ENCODE peak calls at places on chromosomes 5 and 9, in seven cellular contexts. E is NCI-H460, V is mesendoderm, Z is Calu3, W is NCI-H2081, D is globus pallidus, N is astrocyte of the spinal cord. F is an unnamed sample.
A peak's percentile ranks its signal among the peaks of the same experiment; 100 is the strongest.

GRCh38 chr9:114606597-114607207 is 4.4 kb upstream of the TMEM268 start:
- DNase-seq in E (no peak), V (no peak), Z (no peak), W (no peak), D (no peak), N (peak; percentile 52), F (no peak)

GRCh38 chr5:6081727-6082210 is 296.6 kb downstream of the MED10 start:
- DNase-seq in E (no peak), V (no peak), Z (no peak), W (peak; percentile 30), D (no peak), N (no peak), F (no peak)

GRCh38 chr5:133939668-133940067 is 28.8 kb downstream of the C5orf15 start:
- DNase-seq in E (no peak), V (peak; percentile 29), Z (no peak), W (no peak), D (no peak), N (no peak), F (no peak)

GRCh38 chr9:32426278-32426939 is 42.0 kb downstream of the ACO1 start:
- DNase-seq in E (no peak), V (no peak), Z (peak; percentile 49), W (no peak), D (peak; percentile 64), N (peak; percentile 87), F (peak; percentile 95)

GRCh38 chr5:171309526-171310333 is 682 bp downstream of the TLX3 start:
- DNase-seq in E (no peak), V (peak; percentile 76), Z (peak; percentile 74), W (no peak), D (no peak), N (no peak), F (peak; percentile 7)

GRCh38 chr9:92176068-92176799 is 61.0 kb upstream of the SPTLC1 start:
- DNase-seq in E (no peak), V (peak; percentile 48), Z (no peak), W (no peak), D (no peak), N (no peak), F (no peak)

GRCh38 chr9:112299514-112299913 is 33.9 kb downstream of the PTBP3 start:
- DNase-seq in E (no peak), V (no peak), Z (no peak), W (no peak), D (no peak), N (peak; percentile 35), F (no peak)

GRCh38 chr5:65483474-65484346 is 2.0 kb upstream of the ADAMTS6 start:
- DNase-seq in E (peak; percentile 76), V (peak; percentile 79), Z (no peak), W (peak; percentile 4), D (peak; percentile 78), N (peak; percentile 82), F (peak; percentile 72)

GRCh38 chr9:4590430-4591122 is 71.5 kb upstream of the PLPP6 start:
- DNase-seq in E (no peak), V (peak; percentile 63), Z (no peak), W (no peak), D (no peak), N (no peak), F (no peak)

GRCh38 chr5:137085206-137085605 is 413.9 kb downstream of the SPOCK1 start:
- DNase-seq in E (no peak), V (no peak), Z (no peak), W (no peak), D (no peak), N (no peak), F (no peak)

GRCh38 chr5:180469586-180469865 is 24.7 kb upstream of the CNOT6 start:
- DNase-seq in E (no peak), V (no peak), Z (no peak), W (no peak), D (no peak), N (no peak), F (no peak)

GRCh38 chr5:138468133-138468965 is 3.1 kb downstream of the EGR1 start:
- DNase-seq in E (no peak), V (no peak), Z (no peak), W (no peak), D (no peak), N (peak; percentile 30), F (no peak)

GRCh38 chr9:72151099-72151498 is 1.9 kb downstream of the GDA start:
- DNase-seq in E (no peak), V (no peak), Z (no peak), W (no peak), D (no peak), N (no peak), F (peak; percentile 62)

GRCh38 chr9:68426755-68427154 is 70.3 kb downstream of the PGM5 start:
- DNase-seq in E (no peak), V (no peak), Z (no peak), W (no peak), D (no peak), N (no peak), F (no peak)

GRCh38 chr9:18785604-18786003 is 247.4 kb downstream of the SAXO1 start:
- DNase-seq in E (no peak), V (no peak), Z (no peak), W (no peak), D (no peak), N (no peak), F (no peak)

GRCh38 chr5:170606939-170607338 is 103.1 kb downstream of the KCNIP1 start:
- DNase-seq in E (no peak), V (no peak), Z (no peak), W (no peak), D (no peak), N (no peak), F (no peak)

GRCh38 chr9:31089822-31090221 is 1294.6 kb upstream of the ACO1 start:
- DNase-seq in E (no peak), V (no peak), Z (peak; percentile 4), W (no peak), D (no peak), N (peak; percentile 80), F (no peak)

GRCh38 chr5:173315495-173316352 is 12.5 kb downstream of the STC2 start:
- DNase-seq in E (peak; percentile 65), V (peak; percentile 78), Z (no peak), W (peak; percentile 22), D (peak; percentile 66), N (peak; percentile 94), F (no peak)

GRCh38 chr9:13163287-13163686 is 116.2 kb downstream of the MPDZ start:
- DNase-seq in E (no peak), V (no peak), Z (no peak), W (no peak), D (peak; percentile 40), N (no peak), F (no peak)

GRCh38 chr9:126317513-126317912 is 9.1 kb upstream of the MVB12B start:
- DNase-seq in E (no peak), V (no peak), Z (peak; percentile 34), W (no peak), D (peak; percentile 58), N (no peak), F (no peak)

GRCh38 chr5:142323480-142324376 is 1.1 kb downstream of the SPRY4 start:
- DNase-seq in E (no peak), V (no peak), Z (peak; percentile 48), W (no peak), D (no peak), N (peak; percentile 55), F (peak; percentile 85)

GRCh38 chr5:76401801-76402250 is 1.3 kb upstream of the IQGAP2 start:
- DNase-seq in E (no peak), V (peak; percentile 14), Z (no peak), W (no peak), D (no peak), N (no peak), F (no peak)

GRCh38 chr9:12680757-12681156 is 12.4 kb upstream of the TYRP1 start:
- DNase-seq in E (no peak), V (peak; percentile 13), Z (no peak), W (no peak), D (no peak), N (no peak), F (no peak)

GRCh38 chr5:23208959-23209431 is 298.4 kb upstream of the PRDM9 start:
- DNase-seq in E (peak; percentile 41), V (peak; percentile 89), Z (peak; percentile 31), W (peak; percentile 91), D (peak; percentile 33), N (peak; percentile 29), F (peak; percentile 21)

GRCh38 chr5:74095871-74096270 is 469.9 kb downstream of the ARHGEF28 start:
- DNase-seq in E (no peak), V (no peak), Z (no peak), W (no peak), D (no peak), N (no peak), F (no peak)

GRCh38 chr5:90135979-90136378 is 273.6 kb downstream of the CETN3 start:
- DNase-seq in E (no peak), V (peak; percentile 75), Z (peak; percentile 26), W (no peak), D (no peak), N (no peak), F (peak; percentile 20)

GRCh38 chr5:64330728-64331231 is 165.1 kb downstream of the RNF180 start:
- DNase-seq in E (no peak), V (no peak), Z (no peak), W (no peak), D (no peak), N (no peak), F (no peak)

GRCh38 chr5:17374157-17374556 is 123.9 kb upstream of the TAF11L2 start:
- DNase-seq in E (no peak), V (peak; percentile 41), Z (no peak), W (no peak), D (no peak), N (peak; percentile 47), F (no peak)

GRCh38 chr9:116087751-116088194 is 65.8 kb upstream of the PAPPA start:
- DNase-seq in E (peak; percentile 36), V (peak; percentile 14), Z (no peak), W (peak; percentile 42), D (no peak), N (peak; percentile 81), F (no peak)

GRCh38 chr9:655875-656274 is 185.6 kb upstream of the DMRT1 start:
- DNase-seq in E (no peak), V (peak; percentile 76), Z (no peak), W (no peak), D (no peak), N (peak; percentile 17), F (no peak)

F was measured in small intestine.